ENCODE peak calls at places on chromosome 12, in ten cellular contexts. A, N, H, L, F, X, J, D, G and I are unnamed samples.

GRCh38 chr12:4487024-4487423 is 41.4 kb upstream of the FGF6 start:
- DNase-seq in L (no peak), D (no peak), X (no peak), H (no peak), N (no peak), J (no peak), G (no peak), F (no peak), A (no peak), I (no peak)

GRCh38 chr12:3882896-3883564 is 9.8 kb upstream of the PARP11 start:
- DNase-seq in A (no peak), D (no peak), G (no peak), J (peak; percentile 1), L (no peak), X (peak; percentile 57), F (no peak), H (peak; percentile 33), N (no peak), I (no peak)

GRCh38 chr12:107610030-107610859 is 75.4 kb upstream of the PWP1 start:
- DNase-seq in H (peak; percentile 17), X (no peak), A (no peak), G (no peak), J (peak; percentile 57), F (no peak), D (no peak), L (no peak), N (no peak), I (no peak)

GRCh38 chr12:21677622-21678277 is 20.1 kb upstream of the LDHB start:
- DNase-seq in H (peak; percentile 70), N (no peak), F (no peak), X (no peak), J (no peak), D (no peak), G (no peak), L (no peak), A (no peak), I (no peak)

GRCh38 chr12:93895096-93895460 is 217.9 kb downstream of the CRADD start:
- DNase-seq in G (no peak), X (no peak), N (no peak), F (no peak), A (no peak), D (no peak), H (peak; percentile 28), J (no peak), L (no peak), I (no peak)

GRCh38 chr12:10849425-10849878 is at the start of gene PRR4:
- DNase-seq in X (no peak), H (no peak), D (no peak), L (no peak), J (peak; percentile 62), F (no peak), A (no peak), N (no peak), G (no peak), I (no peak)

GRCh38 chr12:89968151-89968699 is 259.6 kb upstream of the ATP2B1 start:
- DNase-seq in A (no peak), X (no peak), N (no peak), J (no peak), L (no peak), F (no peak), G (no peak), H (no peak), D (no peak), I (no peak)

GRCh38 chr12:50458606-50459005 is 46.2 kb upstream of the DIP2B start:
- DNase-seq in N (no peak), D (no peak), G (no peak), L (no peak), A (no peak), F (no peak), J (peak; percentile 10), X (peak; percentile 10), H (peak; percentile 76), I (no peak)